ENCODE peak calls at places on chromosomes 4 and X, in four cellular contexts. A, R, G and N are unnamed samples.

GRCh38 chrX:9905288-9905687 is 61.9 kb upstream of the CLDN34 start:
- DNase-seq in A (no peak), G (no peak), R (no peak), N (no peak)

GRCh38 chr4:56311299-56311975 is 75.9 kb downstream of the AASDH start:
- DNase-seq in G (no peak), R (no peak), A (peak), N (no peak)

GRCh38 chrX:27583976-27584375 is 6.2 kb upstream of the DCAF8L2 start:
- DNase-seq in R (no peak), A (no peak), G (no peak), N (no peak)

GRCh38 chr4:183842134-183842838 is 62.8 kb upstream of the STOX2 start:
- DNase-seq in A (no peak), G (no peak), R (no peak), N (no peak)

GRCh38 chr4:41257901-41258300 is 1.2 kb downstream of the UCHL1 start:
- DNase-seq in G (no peak), R (no peak), A (no peak), N (no peak)

GRCh38 chrX:53163436-53163835 is 61.6 kb downstream of the KDM5C start:
- DNase-seq in A (no peak), G (no peak), R (no peak), N (no peak)

GRCh38 chr4:165563851-165564250 is 185.0 kb downstream of the CPE start:
- DNase-seq in R (no peak), G (no peak), A (no peak), N (no peak)

GRCh38 chr4:107755841-107756356 is 35.9 kb upstream of the PAPSS1 start:
- DNase-seq in G (no peak), A (no peak), R (no peak), N (no peak)